ENCODE peak calls at places on chromosome 14, in eight cellular contexts. I, S, U, N, L, A, M and T are unnamed samples.

GRCh38 chr14:77583657-77584056 is 32.8 kb downstream of the SPTLC2 start:
- DNase-seq in I (no peak), S (no peak), U (no peak), N (no peak), L (no peak), A (no peak), M (no peak), T (no peak)

GRCh38 chr14:64324461-64325255 is 30.5 kb upstream of the ESR2 start:
- DNase-seq in I (no peak), S (peak; percentile 83), U (no peak), N (peak; percentile 27), L (no peak), A (peak; percentile 60), M (no peak), T (no peak)

GRCh38 chr14:80959448-80960006 is 4.1 kb downstream of the TSHR start:
- DNase-seq in I (peak; percentile 19), S (no peak), U (no peak), N (no peak), L (no peak), A (no peak), M (peak; percentile 76), T (no peak)

GRCh38 chr14:103123128-103123633 is at the start of gene TNFAIP2:
- DNase-seq in I (no peak), S (no peak), U (peak; percentile 67), N (no peak), L (peak; percentile 67), A (peak; percentile 20), M (no peak), T (peak; percentile 74)

GRCh38 chr14:37230551-37231194 is 32.9 kb downstream of the MIPOL1 start:
- DNase-seq in I (no peak), S (peak; percentile 57), U (no peak), N (peak; percentile 68), L (peak; percentile 16), A (peak; percentile 76), M (no peak), T (no peak)

GRCh38 chr14:92702441-92702918 is 45.9 kb downstream of the LGMN start:
- DNase-seq in I (no peak), S (no peak), U (no peak), N (no peak), L (no peak), A (no peak), M (peak; percentile 53), T (no peak)

GRCh38 chr14:102629011-102629444 is 36.6 kb downstream of the RCOR1 start:
- DNase-seq in I (no peak), S (no peak), U (no peak), N (no peak), L (no peak), A (no peak), M (no peak), T (no peak)

GRCh38 chr14:104888489-104889373 is 23.7 kb downstream of the CEP170B start:
- DNase-seq in I (peak; percentile 14), S (no peak), U (no peak), N (no peak), L (no peak), A (no peak), M (no peak), T (peak; percentile 34)

GRCh38 chr14:100617715-100618693 is 30.8 kb upstream of the BEGAIN start:
- DNase-seq in I (no peak), S (peak; percentile 29), U (no peak), N (no peak), L (no peak), A (no peak), M (no peak), T (peak; percentile 68)

GRCh38 chr14:71532790-71533189 is 399.4 kb upstream of the RGS6 start:
- DNase-seq in I (no peak), S (no peak), U (no peak), N (no peak), L (no peak), A (no peak), M (no peak), T (no peak)

GRCh38 chr14:35332517-35333346 is 40.5 kb downstream of the PSMA6 start:
- DNase-seq in I (no peak), S (peak; percentile 13), U (no peak), N (peak; percentile 68), L (no peak), A (peak; percentile 75), M (no peak), T (peak; percentile 67)

GRCh38 chr14:40630471-40630870 is 976.2 kb upstream of the LRFN5 start:
- DNase-seq in I (no peak), S (no peak), U (no peak), N (no peak), L (no peak), A (no peak), M (no peak), T (no peak)

GRCh38 chr14:31717294-31718085 is 156.3 kb downstream of the NUBPL start:
- DNase-seq in I (no peak), S (peak; percentile 2), U (no peak), N (no peak), L (no peak), A (no peak), M (no peak), T (no peak)

GRCh38 chr14:49408187-49408963 is 177.8 kb downstream of the RPS29 start:
- DNase-seq in I (no peak), S (peak; percentile 21), U (no peak), N (no peak), L (no peak), A (peak; percentile 50), M (no peak), T (no peak)

GRCh38 chr14:62431496-62431895 is 613.8 kb downstream of the KCNH5 start:
- DNase-seq in I (no peak), S (no peak), U (no peak), N (no peak), L (no peak), A (no peak), M (no peak), T (no peak)

GRCh38 chr14:77040059-77040308 is 11.5 kb upstream of the IRF2BPL start:
- DNase-seq in I (no peak), S (no peak), U (no peak), N (no peak), L (no peak), A (no peak), M (no peak), T (no peak)

GRCh38 chr14:65604946-65605345 is 192.4 kb downstream of the FUT8 start:
- DNase-seq in I (no peak), S (no peak), U (no peak), N (peak; percentile 6), L (no peak), A (peak; percentile 5), M (no peak), T (no peak)
- TF ChIP-seq CTCF in I (no peak), S (no peak), U (no peak), N (peak; percentile 26), L (peak; percentile 36), A (peak; percentile 5), M (no peak), T (no peak)

DNA sequence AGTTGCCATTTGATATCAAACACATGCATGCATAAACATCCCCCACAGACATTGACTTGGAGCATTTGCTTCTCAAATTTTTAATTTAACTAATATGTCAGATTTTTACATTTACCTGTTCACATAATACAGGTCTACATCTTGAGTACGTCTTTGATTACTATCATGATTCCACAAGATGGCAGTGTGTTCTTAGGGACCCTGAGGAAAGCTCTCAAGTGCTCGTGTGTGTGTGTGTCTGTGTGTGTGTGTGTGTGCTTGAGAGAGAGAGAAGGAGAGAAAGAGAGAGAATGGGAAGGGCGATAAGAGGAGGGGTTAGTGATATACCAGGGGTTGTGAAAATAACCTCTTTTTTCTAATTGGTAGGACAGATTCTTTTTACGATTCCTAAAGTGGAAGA is 167.1 kb upstream of the OR4E1 start:
- DNase-seq in I (no peak), S (no peak), U (no peak), N (peak; percentile 7), L (no peak), A (no peak), M (no peak), T (no peak)
- TF ChIP-seq CTCF in I (no peak), S (no peak), U (no peak), N (peak; percentile 8), L (no peak), A (no peak), M (no peak), T (no peak)

GRCh38 chr14:39469094-39469710 is 37.0 kb upstream of the FBXO33 start:
- DNase-seq in I (peak; percentile 19), S (no peak), U (peak; percentile 56), N (no peak), L (no peak), A (peak; percentile 2), M (peak; percentile 20), T (peak; percentile 51)
- TF ChIP-seq CTCF in I (no peak), S (peak; percentile 25), U (no peak), N (no peak), L (peak; percentile 26), A (no peak), M (peak; percentile 15), T (peak; percentile 32)

GRCh38 chr14:24165785-24166184 is 4.7 kb downstream of the IRF9 start:
- DNase-seq in I (no peak), S (no peak), U (no peak), N (no peak), L (no peak), A (no peak), M (no peak), T (no peak)
- TF ChIP-seq CTCF in I (no peak), S (no peak), U (no peak), N (no peak), L (no peak), A (no peak), M (no peak), T (no peak)

DNA sequence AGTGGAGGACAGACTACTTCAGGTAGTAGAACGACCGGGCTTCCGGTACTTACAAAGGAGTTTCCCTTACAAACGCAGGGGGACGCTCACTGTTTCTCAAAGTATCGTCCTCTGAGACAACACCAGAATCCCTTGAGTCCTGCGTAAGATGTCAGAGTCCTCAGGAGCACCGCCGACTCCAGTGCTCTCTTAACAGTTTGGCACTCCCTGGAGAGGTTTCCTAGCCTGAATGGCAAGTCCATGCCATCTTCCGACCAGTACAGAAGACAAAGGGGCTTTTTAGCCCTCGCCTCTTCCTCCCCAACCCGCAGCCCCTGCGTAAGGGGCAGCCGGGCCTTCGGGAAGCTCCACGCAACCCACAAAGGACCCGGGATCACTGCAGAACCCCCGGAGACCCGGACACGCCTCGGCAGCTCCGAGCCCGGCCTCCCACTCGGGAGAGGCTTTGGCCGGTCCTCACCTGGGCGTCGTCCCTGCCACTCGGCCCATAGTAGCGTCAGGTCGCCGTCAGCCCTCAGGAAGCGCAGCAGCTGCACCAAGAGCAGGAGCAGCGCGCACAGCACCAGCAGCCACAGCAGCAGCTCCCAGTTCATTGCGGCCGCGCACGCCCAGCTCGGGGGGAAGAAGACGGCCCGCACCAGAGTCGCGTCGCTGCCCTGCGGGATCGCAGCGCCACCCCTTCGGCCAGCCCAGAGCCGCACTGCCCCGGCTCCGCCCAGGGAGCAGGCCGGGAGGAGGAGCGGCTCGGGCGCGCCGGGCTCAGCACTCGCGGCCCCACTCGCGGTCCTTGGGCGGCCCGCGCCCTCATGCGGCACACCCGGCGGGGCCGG is at the start of gene DHRS7:
- DNase-seq in I (peak; percentile 70), S (peak; percentile 81), U (peak; percentile 78), N (peak; percentile 79), L (peak; percentile 82), A (peak; percentile 95), M (peak; percentile 78), T (peak; percentile 77)
- TF ChIP-seq CTCF in I (no peak), S (peak; percentile 24), U (no peak), N (peak; percentile 52), L (peak; percentile 70), A (peak; percentile 10), M (peak; percentile 55), T (peak; percentile 34)

DNA sequence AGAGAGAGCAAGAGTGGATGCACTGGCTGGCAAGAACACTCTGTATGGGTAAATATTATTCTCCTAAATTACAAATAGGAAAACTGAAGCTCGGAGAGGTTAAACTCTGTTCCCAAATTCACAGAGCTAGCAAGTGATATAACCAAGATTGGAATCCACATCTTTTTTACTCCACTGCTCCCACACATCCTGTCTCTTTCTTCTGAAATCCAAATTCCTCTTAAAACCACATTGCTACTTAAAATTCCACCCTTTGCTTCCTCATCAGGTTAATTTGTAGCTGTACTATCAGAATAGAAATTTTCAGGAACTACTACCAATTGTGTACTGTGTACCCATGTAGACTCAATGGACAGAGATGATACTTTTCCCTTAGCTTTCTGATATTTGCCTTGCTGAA is 74.4 kb downstream of the ARMH4 start:
- DNase-seq in I (no peak), S (peak; percentile 89), U (no peak), N (no peak), L (no peak), A (peak; percentile 40), M (no peak), T (no peak)
- TF ChIP-seq CTCF in I (no peak), S (no peak), U (no peak), N (no peak), L (no peak), A (no peak), M (no peak), T (no peak)